ENCODE peak calls at places on chromosomes 12 and 14, in six cellular contexts. X is iPS-NIHi11, N is activated B cell treated with CpG ODN at 0.5 μM for 24 hours, H is M059J, K is A549, D is fibroblast of gingiva. J is an unnamed sample.
A peak's percentile ranks its signal among the peaks of the same experiment; 100 is the strongest.

GRCh38 chr12:69466867-69467266 is 3.3 kb upstream of the FRS2 start:
- DNase-seq in X (no peak), N (no peak), H (no peak), K (no peak), D (no peak), J (no peak)

GRCh38 chr14:68820536-68820935 is 27.7 kb upstream of the ZFP36L1 start:
- DNase-seq in X (no peak), N (no peak), H (no peak), K (no peak), D (no peak), J (no peak)

GRCh38 chr12:120402217-120402616 is 33.3 kb upstream of the MSI1 start:
- DNase-seq in X (peak; percentile 72), N (no peak), H (peak; percentile 49), K (no peak), D (no peak), J (peak; percentile 81)

GRCh38 chr14:94174622-94175402 is 690 bp downstream of the PPP4R4 start:
- DNase-seq in X (peak; percentile 28), N (peak; percentile 21), H (no peak), K (no peak), D (no peak), J (no peak)

GRCh38 chr12:108403952-108404351 is 64.8 kb upstream of the CMKLR1 start:
- DNase-seq in X (peak; percentile 84), N (no peak), H (no peak), K (no peak), D (no peak), J (no peak)

GRCh38 chr14:23360496-23360895 is 4.5 kb downstream of the EFS start:
- DNase-seq in X (peak; percentile 69), N (no peak), H (peak; percentile 16), K (peak; percentile 35), D (no peak), J (peak; percentile 64)

GRCh38 chr12:107091381-107091780 is 2.0 kb downstream of the CRY1 start:
- DNase-seq in X (no peak), N (no peak), H (peak; percentile 78), K (no peak), D (peak; percentile 24), J (no peak)

GRCh38 chr14:92563359-92563758 is 49.8 kb downstream of the RIN3 start:
- DNase-seq in X (no peak), N (no peak), H (no peak), K (no peak), D (no peak), J (no peak)

GRCh38 chr12:119843100-119843499 is 34.0 kb downstream of the CIT start:
- DNase-seq in X (peak; percentile 14), N (no peak), H (peak; percentile 39), K (no peak), D (peak; percentile 66), J (no peak)

GRCh38 chr14:32494566-32495434 is 165.7 kb downstream of the AKAP6 start:
- DNase-seq in X (no peak), N (no peak), H (no peak), K (no peak), D (no peak), J (no peak)

GRCh38 chr14:68924392-68925158 is 54.5 kb downstream of the ACTN1 start:
- DNase-seq in X (peak; percentile 63), N (no peak), H (peak; percentile 90), K (no peak), D (no peak), J (peak; percentile 73)

GRCh38 chr12:15978431-15978950 is 67.4 kb downstream of the DERA start:
- DNase-seq in X (peak; percentile 16), N (no peak), H (peak; percentile 86), K (no peak), D (peak; percentile 33), J (no peak)

GRCh38 chr12:47967461-47968430 is 4.3 kb downstream of the TMEM106C start:
- DNase-seq in X (no peak), N (no peak), H (no peak), K (no peak), D (peak; percentile 52), J (peak; percentile 86)

GRCh38 chr12:121872546-121873223 is 14.0 kb upstream of the HPD start:
- DNase-seq in X (no peak), N (no peak), H (peak; percentile 63), K (no peak), D (peak; percentile 93), J (peak; percentile 93)

GRCh38 chr12:17076335-17076734 is 470.4 kb upstream of the LMO3 start:
- DNase-seq in X (no peak), N (no peak), H (no peak), K (peak; percentile 56), D (no peak), J (no peak)

GRCh38 chr12:112978163-112979081 is at the start of gene OAS2:
- DNase-seq in X (no peak), N (peak; percentile 51), H (peak; percentile 97), K (no peak), D (peak; percentile 88), J (peak; percentile 83)

GRCh38 chr14:90518941-90519256 is 122.1 kb downstream of the CALM1 start:
- DNase-seq in X (peak; percentile 76), N (no peak), H (no peak), K (no peak), D (no peak), J (peak; percentile 77)

GRCh38 chr12:113325938-113326337 is 9.0 kb downstream of the SLC8B1 start:
- DNase-seq in X (no peak), N (no peak), H (peak; percentile 7), K (no peak), D (peak; percentile 98), J (no peak)

GRCh38 chr12:32016680-32017482 is 57.7 kb downstream of the RESF1 start:
- DNase-seq in X (peak; percentile 23), N (no peak), H (no peak), K (no peak), D (no peak), J (no peak)

GRCh38 chr12:62472472-62472871 is 5.8 kb downstream of the MON2 start:
- DNase-seq in X (no peak), N (no peak), H (peak; percentile 34), K (no peak), D (no peak), J (peak; percentile 47)

GRCh38 chr12:58847876-58848600 is 72.3 kb downstream of the LRIG3 start:
- DNase-seq in X (no peak), N (no peak), H (peak; percentile 17), K (no peak), D (no peak), J (no peak)

GRCh38 chr12:121711925-121712461 is 559 bp upstream of the TMEM120B start:
- DNase-seq in X (peak; percentile 64), N (no peak), H (peak; percentile 48), K (peak; percentile 55), D (peak; percentile 41), J (no peak)

GRCh38 chr14:35875296-35875695 is 49.2 kb downstream of the BRMS1L start:
- DNase-seq in X (no peak), N (no peak), H (no peak), K (no peak), D (peak; percentile 6), J (no peak)

GRCh38 chr14:97902630-97903029 is 1105.4 kb downstream of the VRK1 start:
- DNase-seq in X (no peak), N (no peak), H (no peak), K (no peak), D (no peak), J (no peak)

GRCh38 chr14:60189923-60190840 is 25.0 kb upstream of the DHRS7 start:
- DNase-seq in X (no peak), N (no peak), H (no peak), K (no peak), D (no peak), J (no peak)

GRCh38 chr12:124136796-124137195 is 158.1 kb upstream of the RFLNA start:
- DNase-seq in X (no peak), N (no peak), H (no peak), K (no peak), D (no peak), J (no peak)

GRCh38 chr14:91311284-91311662 is 66.8 kb upstream of the GPR68 start:
- DNase-seq in X (no peak), N (no peak), H (no peak), K (no peak), D (no peak), J (no peak)

GRCh38 chr14:94677747-94678146 is 65.6 kb downstream of the SERPINA3 start:
- DNase-seq in X (no peak), N (no peak), H (no peak), K (no peak), D (no peak), J (no peak)

GRCh38 chr12:108854453-108855283 is 2.7 kb downstream of the SSH1 start:
- DNase-seq in X (no peak), N (no peak), H (peak; percentile 99), K (peak; percentile 75), D (peak; percentile 96), J (peak; percentile 95)

GRCh38 chr12:113022563-113023297 is 33.8 kb upstream of the DTX1 start:
- DNase-seq in X (no peak), N (no peak), H (no peak), K (no peak), D (no peak), J (no peak)

GRCh38 chr14:51681411-51681810 is 29.7 kb downstream of the FRMD6 start:
- DNase-seq in X (no peak), N (no peak), H (no peak), K (no peak), D (no peak), J (no peak)

GRCh38 chr14:34372766-34373165 is 89.3 kb downstream of the SPTSSA start:
- DNase-seq in X (no peak), N (no peak), H (no peak), K (no peak), D (no peak), J (no peak)

GRCh38 chr14:90603336-90603735 is 206.5 kb downstream of the CALM1 start:
- DNase-seq in X (no peak), N (no peak), H (no peak), K (no peak), D (no peak), J (no peak)

GRCh38 chr12:62256408-62257079 is 3.7 kb upstream of the USP15 start:
- DNase-seq in X (no peak), N (no peak), H (no peak), K (no peak), D (no peak), J (no peak)